ENCODE peak calls at places on chromosomes 3 and 15, in seven cellular contexts. I, V, X, Z, F, L and D are unnamed samples.
A peak's percentile ranks its signal among the peaks of the same experiment; 100 is the strongest.

GRCh38 chr3:114675104-114675503 is 381.3 kb downstream of the TIGIT start:
- DNase-seq in Z (no peak), I (peak; percentile 6), L (no peak), F (peak; percentile 60), X (no peak), V (no peak), D (no peak)

GRCh38 chr3:16511561-16512434 is 1.7 kb downstream of the RFTN1 start:
- DNase-seq in F (peak; percentile 91), X (peak; percentile 65), I (peak; percentile 92), Z (no peak), L (no peak), V (peak; percentile 47), D (peak; percentile 74)

GRCh38 chr15:68210821-68211655 is 5.9 kb upstream of the CALML4 start:
- DNase-seq in L (peak; percentile 79), F (peak; percentile 37), X (peak; percentile 75), Z (peak; percentile 80), V (peak; percentile 83), I (peak; percentile 42), D (no peak)

GRCh38 chr3:25468866-25469319 is 40.8 kb downstream of the RARB start:
- DNase-seq in L (no peak), F (peak; percentile 82), X (peak; percentile 14), I (no peak), Z (no peak), V (peak; percentile 46), D (no peak)

GRCh38 chr15:62035256-62035908 is 24.9 kb downstream of the VPS13C start:
- DNase-seq in F (peak; percentile 55), L (no peak), X (no peak), Z (no peak), V (no peak), I (peak; percentile 75), D (no peak)

GRCh38 chr15:90388462-90389182 is 580 bp downstream of the IQGAP1 start:
- DNase-seq in F (peak; percentile 50), I (peak; percentile 41), L (peak; percentile 86), X (peak; percentile 73), Z (peak; percentile 90), V (peak; percentile 50), D (peak; percentile 40)

GRCh38 chr3:138062626-138063025 is 52.7 kb downstream of the CLDN18 start:
- DNase-seq in Z (no peak), F (peak; percentile 44), V (no peak), I (peak; percentile 83), X (no peak), L (no peak), D (no peak)

GRCh38 chr3:186930639-186931486 is 537 bp downstream of the ST6GAL1 start:
- DNase-seq in Z (peak; percentile 88), X (peak; percentile 75), L (no peak), I (peak; percentile 34), V (peak; percentile 89), F (peak; percentile 63), D (peak; percentile 43)

GRCh38 chr3:14647976-14648955 is 3.3 kb upstream of the CCDC174 start:
- DNase-seq in X (no peak), F (no peak), V (no peak), I (no peak), L (no peak), Z (no peak), D (no peak)

GRCh38 chr3:134904333-134904771 is 109.3 kb downstream of the EPHB1 start:
- DNase-seq in L (no peak), Z (no peak), V (no peak), F (no peak), X (no peak), I (no peak), D (no peak)

DNA sequence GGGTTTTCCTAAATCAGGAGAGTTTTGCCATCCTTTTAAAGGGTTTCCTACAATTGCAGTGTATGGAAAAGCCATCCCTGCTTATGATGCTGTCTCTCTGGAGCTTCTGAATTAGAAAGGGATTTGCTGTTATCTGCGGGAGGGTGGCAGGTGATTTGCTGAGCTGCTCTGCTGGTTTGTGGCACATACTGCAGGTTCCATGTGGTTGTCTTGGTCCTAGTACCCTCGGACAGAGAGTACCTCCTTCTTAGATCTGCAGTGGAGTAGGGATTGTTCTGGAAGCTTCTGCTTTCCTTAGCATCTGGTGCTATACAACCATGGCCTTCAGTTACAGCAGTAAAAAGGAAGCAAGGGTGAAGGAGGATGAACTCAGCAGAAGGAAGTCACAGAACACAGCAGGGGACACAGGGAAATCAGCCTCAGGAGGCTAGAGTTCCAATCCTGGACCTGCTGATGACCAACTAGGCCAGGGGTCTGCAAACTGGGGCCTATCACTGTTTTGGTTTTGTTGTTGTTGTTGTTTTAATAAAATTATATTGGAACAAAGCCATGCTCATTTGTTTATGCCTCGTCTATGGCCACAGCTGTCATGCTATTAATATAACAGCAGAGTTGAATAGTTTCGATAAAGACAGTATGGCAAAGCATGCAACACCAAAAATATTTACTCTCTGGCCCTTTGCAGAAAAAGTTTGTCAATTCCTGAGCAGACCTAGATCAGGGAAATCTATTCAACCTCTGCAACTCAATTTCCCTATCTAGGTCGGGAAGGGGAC is 39.5 kb downstream of the STARD5 start:
- DNase-seq in L (peak; percentile 23), V (no peak), I (no peak), F (no peak), X (peak; percentile 5), Z (no peak), D (no peak)
- H3K4me1 ChIP-seq in L (peaks cover 11% of the 10 kb centered on the region), V (no peaks in the 10 kb centered on the region), I (no peaks in the 10 kb centered on the region), F (no peaks in the 10 kb centered on the region), X (peaks cover 16% of the 10 kb centered on the region), Z (peaks cover 5% of the 10 kb centered on the region), D (no peaks in the 10 kb centered on the region)

DNA sequence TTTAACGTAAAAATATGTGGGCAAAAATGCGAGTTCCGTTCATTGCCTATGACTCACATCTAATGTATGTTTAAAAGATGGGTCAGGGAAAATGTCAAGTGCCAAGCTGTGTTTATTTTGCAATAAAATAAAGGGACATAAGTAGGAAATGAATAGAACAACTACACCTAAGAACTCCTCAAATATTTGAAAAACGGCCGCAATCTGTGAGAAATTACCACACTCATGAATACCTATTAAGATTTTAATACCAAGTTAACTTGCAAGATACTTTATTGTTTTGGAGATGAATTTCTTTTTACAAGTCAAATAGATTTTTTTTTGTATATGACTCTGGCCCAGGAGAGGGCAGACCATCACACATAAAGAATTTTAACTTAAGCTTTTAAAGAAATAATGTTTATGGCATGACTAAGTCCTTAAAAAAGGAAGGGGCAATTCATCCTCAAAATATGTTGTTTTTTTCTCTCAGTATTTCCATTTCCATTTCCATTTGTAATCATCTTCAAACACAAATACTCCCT is 152.7 kb downstream of the SUCNR1 start:
- DNase-seq in L (no peak), I (peak; percentile 89), X (no peak), Z (no peak), V (no peak), F (peak; percentile 89), D (no peak)
- TF ChIP-seq CTCF in L (peak; percentile 79), I (peak; percentile 63), X (peak; percentile 33), Z (peak; percentile 23), V (peak; percentile 10), F (peak; percentile 31), D (peak; percentile 25)

DNA sequence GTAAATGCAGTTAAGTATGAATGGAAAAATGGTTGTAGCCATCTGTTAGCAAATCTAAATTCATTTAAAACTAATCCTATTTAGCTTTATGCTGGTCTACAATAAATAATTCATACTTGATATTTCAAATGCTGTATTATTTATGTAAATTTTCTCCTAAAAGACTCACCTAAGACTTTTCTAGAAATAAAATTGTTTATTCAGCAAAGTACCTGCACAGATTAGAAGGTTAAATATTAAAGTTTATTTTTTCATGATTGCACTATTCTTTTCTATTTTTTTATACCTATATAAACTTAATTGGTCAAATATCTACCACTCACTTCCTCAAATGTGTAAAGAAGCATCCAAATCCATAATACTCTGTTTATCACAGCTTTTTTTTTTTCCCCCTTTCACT is 45.2 kb downstream of the MBNL1 start:
- DNase-seq in L (no peak), F (no peak), Z (no peak), V (no peak), X (no peak), I (no peak), D (no peak)
- H3K4me1 ChIP-seq in L (peaks cover 18% of the 10 kb centered on the region), F (no peaks in the 10 kb centered on the region), Z (peaks cover 72% of the 10 kb centered on the region), V (no peaks in the 10 kb centered on the region), X (peaks cover 38% of the 10 kb centered on the region), I (peaks cover 9% of the 10 kb centered on the region), D (peaks cover 88% of the 10 kb centered on the region)

GRCh38 chr3:113532698-113533533 is 561 bp downstream of the SIDT1 start:
- DNase-seq in I (no peak), L (no peak), V (peak; percentile 44), F (no peak), Z (no peak), X (peak; percentile 46), D (no peak)
- TF ChIP-seq CTCF in I (no peak), L (peak; percentile 5), V (no peak), F (peak; percentile 1), Z (no peak), X (no peak), D (no peak)

GRCh38 chr3:12957334-12957733 is 115.9 kb downstream of the IQSEC1 start:
- DNase-seq in X (no peak), F (no peak), I (no peak), Z (no peak), V (no peak), L (no peak), D (no peak)

GRCh38 chr3:12954180-12954579 is 112.8 kb upstream of the RPL32 start:
- DNase-seq in I (no peak), F (no peak), X (no peak), V (no peak), Z (no peak), L (no peak), D (no peak)

GRCh38 chr3:12956316-12956660 is 114.9 kb upstream of the RPL32 start:
- DNase-seq in I (no peak), V (no peak), X (no peak), L (no peak), Z (no peak), F (no peak), D (no peak)

GRCh38 chr3:12954891-12955650 is 113.7 kb upstream of the RPL32 start:
- DNase-seq in I (no peak), Z (peak; percentile 88), L (no peak), V (no peak), X (peak; percentile 86), F (peak; percentile 36), D (peak; percentile 85)

GRCh38 chr3:12955651-12956315 is 114.4 kb upstream of the RPL32 start:
- DNase-seq in V (no peak), Z (no peak), X (no peak), F (no peak), L (no peak), I (no peak), D (no peak)
- H3K4me1 ChIP-seq in V (peaks cover 4% of the 10 kb centered on the region), Z (peaks cover 49% of the 10 kb centered on the region), X (peaks cover 19% of the 10 kb centered on the region), F (no peaks in the 10 kb centered on the region), L (no peaks in the 10 kb centered on the region), I (peaks cover 9% of the 10 kb centered on the region), D (peaks cover 71% of the 10 kb centered on the region)

GRCh38 chr3:47854720-47855455 is 52.0 kb downstream of the DHX30 start:
- DNase-seq in F (no peak), I (no peak), L (no peak), V (no peak), X (no peak), Z (no peak), D (no peak)
- TF ChIP-seq CTCF in F (no peak), I (no peak), L (no peak), V (peak; percentile 20), X (no peak), Z (no peak), D (no peak)

GRCh38 chr15:40456299-40456712 is 14.5 kb upstream of the CHST14 start:
- DNase-seq in I (no peak), Z (no peak), F (no peak), X (no peak), L (no peak), V (no peak), D (no peak)
- H3K4me1 ChIP-seq in I (peaks cover 12% of the 10 kb centered on the region), Z (peaks cover 43% of the 10 kb centered on the region), F (peaks cover 11% of the 10 kb centered on the region), X (peaks cover 39% of the 10 kb centered on the region), L (peaks cover 26% of the 10 kb centered on the region), V (peaks cover 12% of the 10 kb centered on the region), D (peaks cover 5% of the 10 kb centered on the region)

GRCh38 chr3:128875556-128876120 is 3.8 kb upstream of the ACAD9 start:
- DNase-seq in Z (no peak), L (no peak), V (peak; percentile 75), F (peak; percentile 12), X (peak; percentile 29), I (no peak), D (no peak)
- TF ChIP-seq CTCF in Z (peak; percentile 42), L (peak; percentile 24), V (peak; percentile 73), F (peak; percentile 21), X (no peak), I (peak; percentile 45), D (no peak)